ENCODE peak calls at places on chromosomes 12 and 14, in nine cellular contexts. One of them, this sample, is unnamed.

GRCh38 chr14:19801118-19801464 is 2.5 kb upstream of the OR4N2 start:
- DNase-seq in Panc1: no peak
- DNase-seq in stomach: no peak
- DNase-seq in A549: no peak
- DNase-seq in GM23248: no peak
- DNase-seq in Karpas-422: no peak
- DNase-seq in spleen: no peak
- DNase-seq in CD8-positive, alpha-beta T cell: no peak
- DNase-seq in upper lobe of left lung: no peak
- DNase-seq in this sample: no peak

GRCh38 chr14:53109028-53109687 is 44.0 kb downstream of the DDHD1 start:
- DNase-seq in Panc1: no peak
- DNase-seq in stomach: no peak
- DNase-seq in A549: no peak
- DNase-seq in GM23248: peak; percentile 54
- DNase-seq in Karpas-422: peak; percentile 77
- DNase-seq in spleen: no peak
- DNase-seq in CD8-positive, alpha-beta T cell: peak; percentile 20
- DNase-seq in upper lobe of left lung: no peak
- DNase-seq in this sample: peak; percentile 61

GRCh38 chr12:78338054-78338785 is 507.5 kb downstream of the NAV3 start:
- DNase-seq in Panc1: no peak
- DNase-seq in stomach: no peak
- DNase-seq in A549: no peak
- DNase-seq in GM23248: no peak
- DNase-seq in Karpas-422: no peak
- DNase-seq in spleen: no peak
- DNase-seq in CD8-positive, alpha-beta T cell: no peak
- DNase-seq in upper lobe of left lung: no peak
- DNase-seq in this sample: no peak

GRCh38 chr12:32309811-32310755 is 89.3 kb upstream of the FGD4 start:
- DNase-seq in Panc1: no peak
- DNase-seq in stomach: no peak
- DNase-seq in A549: no peak
- DNase-seq in GM23248: no peak
- DNase-seq in Karpas-422: no peak
- DNase-seq in spleen: no peak
- DNase-seq in CD8-positive, alpha-beta T cell: no peak
- DNase-seq in upper lobe of left lung: no peak
- DNase-seq in this sample: no peak

GRCh38 chr14:71179046-71179445 is 271.8 kb downstream of the PCNX1 start:
- DNase-seq in Panc1: no peak
- DNase-seq in stomach: no peak
- DNase-seq in A549: no peak
- DNase-seq in GM23248: no peak
- DNase-seq in Karpas-422: no peak
- DNase-seq in spleen: no peak
- DNase-seq in CD8-positive, alpha-beta T cell: no peak
- DNase-seq in upper lobe of left lung: no peak
- DNase-seq in this sample: no peak

GRCh38 chr12:8698132-8698829 is 490 bp downstream of the RIMKLB start:
- DNase-seq in Panc1: no peak
- DNase-seq in stomach: peak; percentile 62
- DNase-seq in A549: peak; percentile 43
- DNase-seq in GM23248: peak; percentile 86
- DNase-seq in Karpas-422: no peak
- DNase-seq in spleen: peak; percentile 92
- DNase-seq in CD8-positive, alpha-beta T cell: peak; percentile 49
- DNase-seq in upper lobe of left lung: peak; percentile 92
- DNase-seq in this sample: peak; percentile 42

GRCh38 chr12:31471061-31471460 is 119.9 kb downstream of the DENND5B start:
- DNase-seq in Panc1: no peak
- DNase-seq in stomach: no peak
- DNase-seq in A549: no peak
- DNase-seq in GM23248: no peak
- DNase-seq in Karpas-422: no peak
- DNase-seq in spleen: no peak
- DNase-seq in CD8-positive, alpha-beta T cell: no peak
- DNase-seq in upper lobe of left lung: no peak
- DNase-seq in this sample: no peak

GRCh38 chr12:99386907-99387306 is 260.6 kb upstream of the GARIN6 start:
- DNase-seq in Panc1: no peak
- DNase-seq in stomach: no peak
- DNase-seq in A549: peak; percentile 13
- DNase-seq in GM23248: peak; percentile 60
- DNase-seq in Karpas-422: peak; percentile 92
- DNase-seq in spleen: no peak
- DNase-seq in CD8-positive, alpha-beta T cell: no peak
- DNase-seq in upper lobe of left lung: no peak
- DNase-seq in this sample: no peak

GRCh38 chr12:23342407-23342806 is 607.1 kb downstream of the SOX5 start:
- DNase-seq in Panc1: no peak
- DNase-seq in stomach: no peak
- DNase-seq in A549: no peak
- DNase-seq in GM23248: no peak
- DNase-seq in Karpas-422: no peak
- DNase-seq in spleen: no peak
- DNase-seq in CD8-positive, alpha-beta T cell: no peak
- DNase-seq in upper lobe of left lung: no peak
- DNase-seq in this sample: no peak

GRCh38 chr12:124621296-124621660 is 53.9 kb upstream of the NCOR2 start:
- DNase-seq in Panc1: no peak
- DNase-seq in stomach: no peak
- DNase-seq in A549: no peak
- DNase-seq in GM23248: peak; percentile 92
- DNase-seq in Karpas-422: no peak
- DNase-seq in spleen: no peak
- DNase-seq in CD8-positive, alpha-beta T cell: no peak
- DNase-seq in upper lobe of left lung: no peak
- DNase-seq in this sample: no peak

GRCh38 chr14:53946404-53947400 is 9.9 kb downstream of the BMP4 start:
- DNase-seq in Panc1: no peak
- DNase-seq in stomach: no peak
- DNase-seq in A549: no peak
- DNase-seq in GM23248: no peak
- DNase-seq in Karpas-422: no peak
- DNase-seq in spleen: no peak
- DNase-seq in CD8-positive, alpha-beta T cell: no peak
- DNase-seq in upper lobe of left lung: peak; percentile 86
- DNase-seq in this sample: no peak

GRCh38 chr14:80536456-80536855 is 325.2 kb upstream of the DIO2 start:
- DNase-seq in Panc1: no peak
- DNase-seq in stomach: no peak
- DNase-seq in A549: no peak
- DNase-seq in GM23248: no peak
- DNase-seq in Karpas-422: no peak
- DNase-seq in spleen: no peak
- DNase-seq in CD8-positive, alpha-beta T cell: no peak
- DNase-seq in upper lobe of left lung: no peak
- DNase-seq in this sample: no peak

GRCh38 chr12:51372021-51372420 is 19.2 kb downstream of the GALNT6 start:
- DNase-seq in Panc1: no peak
- DNase-seq in stomach: no peak
- DNase-seq in A549: no peak
- DNase-seq in GM23248: peak; percentile 39
- DNase-seq in Karpas-422: no peak
- DNase-seq in spleen: no peak
- DNase-seq in CD8-positive, alpha-beta T cell: no peak
- DNase-seq in upper lobe of left lung: no peak
- DNase-seq in this sample: no peak
- H3K27ac ChIP-seq in Panc1: peak overlapping the region; percentile 69
- H3K27ac ChIP-seq in stomach: peak overlapping the region; percentile 52
- H3K27ac ChIP-seq in A549: peak overlapping the region; percentile 94
- H3K27ac ChIP-seq in GM23248: peak overlapping the region; percentile 77
- H3K27ac ChIP-seq in Karpas-422: no peak overlapping the region
- H3K27ac ChIP-seq in spleen: no peak overlapping the region
- H3K27ac ChIP-seq in CD8-positive, alpha-beta T cell: no peak overlapping the region
- H3K27ac ChIP-seq in upper lobe of left lung: peak overlapping the region; percentile 11
- H3K27ac ChIP-seq in this sample: no peak overlapping the region

DNA sequence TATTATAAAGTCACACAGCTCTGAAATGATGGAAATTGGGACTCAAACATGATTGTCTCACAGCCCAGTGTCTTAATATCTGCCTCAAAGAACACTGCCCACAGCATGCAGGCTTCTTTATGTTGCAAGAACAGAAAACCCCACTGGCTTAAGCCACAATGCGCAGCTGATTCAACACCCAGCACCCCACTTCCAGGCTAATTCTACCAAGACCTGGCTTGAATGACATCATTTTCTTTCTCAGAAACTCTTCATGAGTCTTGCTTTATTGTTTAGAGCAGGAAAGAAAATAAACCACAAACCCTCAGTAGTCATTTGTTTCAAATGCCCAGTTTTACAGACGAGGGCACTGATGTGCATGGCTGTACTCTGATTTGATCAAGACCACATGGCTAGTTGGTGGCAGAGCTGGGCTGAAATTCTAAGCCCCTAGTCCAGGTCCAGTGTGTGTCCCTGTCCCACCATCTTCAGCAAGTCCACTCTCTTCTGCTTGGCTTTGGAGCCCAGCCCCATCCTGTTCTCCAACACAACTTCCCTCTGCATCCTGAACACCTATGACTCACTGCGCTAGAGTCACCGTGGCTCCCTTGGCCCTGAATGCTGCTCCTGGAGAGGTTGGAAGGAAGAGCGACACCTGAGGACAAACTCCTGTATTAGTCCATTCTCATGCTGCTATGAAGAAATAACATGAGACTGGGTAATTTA is 50.3 kb upstream of the SRSF5 start:
- DNase-seq in Panc1: no peak
- DNase-seq in stomach: no peak
- DNase-seq in A549: no peak
- DNase-seq in GM23248: peak; percentile 90
- DNase-seq in Karpas-422: no peak
- DNase-seq in spleen: no peak
- DNase-seq in CD8-positive, alpha-beta T cell: peak; percentile 22
- DNase-seq in upper lobe of left lung: no peak
- DNase-seq in this sample: no peak
- H3K27ac ChIP-seq in Panc1: no peak overlapping the region
- H3K27ac ChIP-seq in stomach: peak overlapping the region; percentile 66
- H3K27ac ChIP-seq in A549: no peak overlapping the region
- H3K27ac ChIP-seq in GM23248: peak overlapping the region; percentile 96
- H3K27ac ChIP-seq in Karpas-422: no peak overlapping the region
- H3K27ac ChIP-seq in spleen: peak overlapping the region; percentile 83
- H3K27ac ChIP-seq in CD8-positive, alpha-beta T cell: no peak overlapping the region
- H3K27ac ChIP-seq in upper lobe of left lung: peak overlapping the region; percentile 78
- H3K27ac ChIP-seq in this sample: no peak overlapping the region

GRCh38 chr14:75427126-75427481 is 718 bp upstream of the JDP2 start:
- DNase-seq in Panc1: no peak
- DNase-seq in stomach: no peak
- DNase-seq in A549: no peak
- DNase-seq in GM23248: no peak
- DNase-seq in Karpas-422: no peak
- DNase-seq in spleen: peak; percentile 88
- DNase-seq in CD8-positive, alpha-beta T cell: no peak
- DNase-seq in upper lobe of left lung: peak; percentile 85
- DNase-seq in this sample: no peak

GRCh38 chr14:75428230-75429104 is 645 bp downstream of the JDP2 start:
- DNase-seq in Panc1: no peak
- DNase-seq in stomach: peak; percentile 51
- DNase-seq in A549: peak; percentile 46
- DNase-seq in GM23248: peak; percentile 73
- DNase-seq in Karpas-422: no peak
- DNase-seq in spleen: peak; percentile 90
- DNase-seq in CD8-positive, alpha-beta T cell: peak; percentile 11
- DNase-seq in upper lobe of left lung: peak; percentile 89
- DNase-seq in this sample: peak; percentile 59

GRCh38 chr14:75425443-75425842 is 2.4 kb upstream of the JDP2 start:
- DNase-seq in Panc1: no peak
- DNase-seq in stomach: no peak
- DNase-seq in A549: no peak
- DNase-seq in GM23248: no peak
- DNase-seq in Karpas-422: no peak
- DNase-seq in spleen: no peak
- DNase-seq in CD8-positive, alpha-beta T cell: no peak
- DNase-seq in upper lobe of left lung: no peak
- DNase-seq in this sample: no peak

GRCh38 chr14:75427482-75428229 is at the start of gene JDP2:
- DNase-seq in Panc1: no peak
- DNase-seq in stomach: peak; percentile 92
- DNase-seq in A549: peak; percentile 64
- DNase-seq in GM23248: peak; percentile 92
- DNase-seq in Karpas-422: peak; percentile 58
- DNase-seq in spleen: peak; percentile 96
- DNase-seq in CD8-positive, alpha-beta T cell: peak; percentile 55
- DNase-seq in upper lobe of left lung: peak; percentile 98
- DNase-seq in this sample: peak; percentile 57

DNA sequence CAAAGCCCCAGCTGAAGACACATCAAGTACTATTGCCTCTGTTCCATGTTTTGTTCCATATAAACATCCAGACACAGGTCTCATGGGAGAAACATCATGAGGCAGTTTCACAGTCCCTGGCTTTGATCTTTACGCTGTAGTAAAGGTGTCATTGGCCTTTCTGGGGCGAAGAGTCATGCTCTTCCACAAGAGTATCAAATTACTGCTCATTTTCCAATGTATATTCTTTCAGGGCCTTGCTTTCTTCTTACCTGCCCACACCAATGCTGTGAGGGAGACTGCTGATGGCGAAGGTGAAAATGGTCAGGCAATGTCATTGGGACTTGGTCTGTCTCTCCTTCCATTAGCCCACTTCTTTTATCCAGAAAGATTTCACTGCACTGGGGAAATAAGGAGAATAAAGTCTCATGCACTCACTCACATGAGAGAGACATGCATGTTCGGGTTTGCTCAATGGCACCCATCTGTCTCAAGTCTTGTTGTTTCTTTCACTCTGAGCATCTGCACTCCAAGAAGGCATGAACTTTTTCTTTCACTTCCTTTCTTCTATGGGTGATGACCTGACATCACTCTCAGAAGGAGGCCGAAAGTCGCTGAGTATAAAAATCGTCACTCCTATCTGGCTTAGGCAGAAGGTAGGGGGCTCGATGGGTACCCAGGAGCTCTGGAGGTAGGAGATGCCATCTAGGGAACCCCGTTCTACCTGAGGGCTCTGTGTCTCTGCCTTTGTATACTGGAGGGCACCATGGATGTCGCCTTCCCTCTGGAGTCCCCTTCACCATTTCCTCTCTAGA is 1.3 kb upstream of the JDP2 start:
- DNase-seq in Panc1: no peak
- DNase-seq in stomach: no peak
- DNase-seq in A549: no peak
- DNase-seq in GM23248: no peak
- DNase-seq in Karpas-422: peak; percentile 77
- DNase-seq in spleen: no peak
- DNase-seq in CD8-positive, alpha-beta T cell: no peak
- DNase-seq in upper lobe of left lung: no peak
- DNase-seq in this sample: no peak
- H3K27ac ChIP-seq in Panc1: peak overlapping the region; percentile 63
- H3K27ac ChIP-seq in stomach: peak overlapping the region; percentile 95
- H3K27ac ChIP-seq in A549: peak overlapping the region; percentile 99
- H3K27ac ChIP-seq in GM23248: no peak overlapping the region
- H3K27ac ChIP-seq in Karpas-422: no peak overlapping the region
- H3K27ac ChIP-seq in spleen: peak overlapping the region; percentile 92
- H3K27ac ChIP-seq in CD8-positive, alpha-beta T cell: no peak overlapping the region
- H3K27ac ChIP-seq in upper lobe of left lung: peak overlapping the region; percentile 91
- H3K27ac ChIP-seq in this sample: no peak overlapping the region

DNA sequence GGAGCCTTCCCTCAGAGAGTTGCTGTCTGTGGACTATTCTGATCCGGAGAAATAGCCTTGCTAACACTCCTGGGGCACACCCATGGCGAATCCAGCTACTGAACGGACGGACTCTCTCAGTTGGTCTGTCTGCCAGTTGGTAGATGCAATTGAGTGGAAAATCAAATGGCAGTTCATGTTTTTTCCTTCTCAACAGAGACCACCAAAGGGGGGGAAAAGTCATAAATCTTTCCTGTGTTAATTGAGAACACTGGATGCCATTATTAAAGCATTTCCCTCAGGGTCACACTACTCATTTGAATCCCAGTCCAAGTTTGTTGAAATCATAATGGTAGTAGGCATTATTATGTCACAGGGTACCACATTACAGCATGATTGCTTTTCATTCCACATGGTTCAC is 354.3 kb upstream of the FAR2 start:
- DNase-seq in Panc1: no peak
- DNase-seq in stomach: no peak
- DNase-seq in A549: no peak
- DNase-seq in GM23248: peak; percentile 8
- DNase-seq in Karpas-422: no peak
- DNase-seq in spleen: no peak
- DNase-seq in CD8-positive, alpha-beta T cell: no peak
- DNase-seq in upper lobe of left lung: no peak
- DNase-seq in this sample: no peak
- H3K27ac ChIP-seq in Panc1: no peak overlapping the region
- H3K27ac ChIP-seq in stomach: no peak overlapping the region
- H3K27ac ChIP-seq in A549: peak overlapping the region; percentile 74
- H3K27ac ChIP-seq in GM23248: no peak overlapping the region
- H3K27ac ChIP-seq in Karpas-422: no peak overlapping the region
- H3K27ac ChIP-seq in spleen: no peak overlapping the region
- H3K27ac ChIP-seq in CD8-positive, alpha-beta T cell: no peak overlapping the region
- H3K27ac ChIP-seq in upper lobe of left lung: no peak overlapping the region
- H3K27ac ChIP-seq in this sample: no peak overlapping the region

This sample was measured in naive thymus-derived CD4-positive, alpha-beta T cell.